ENCODE peak calls at places on chromosomes 16 and 17, in six cellular contexts. A is left lung; D is CD4-positive, alpha-beta T cell; P is stomach; T is CD4-positive, CD25-positive, alpha-beta regulatory T cell; X is adrenal gland. V is an unnamed sample.

GRCh38 chr17:49901460-49902331 is 53.8 kb upstream of the TAC4 start:
- DNase-seq in A (no peak), D (no peak), P (no peak), T (no peak), X (no peak), V (peak)

GRCh38 chr17:33674685-33675084 is 381.6 kb upstream of the ASIC2 start:
- DNase-seq in A (no peak), D (peak), P (peak), T (peak), X (peak), V (peak)

GRCh38 chr16:54340531-54340930 is 53.9 kb upstream of the IRX3 start:
- DNase-seq in A (no peak), D (no peak), P (no peak), T (no peak), X (no peak), V (no peak)

GRCh38 chr17:78484300-78485159 is 92.7 kb downstream of the DNAH17 start:
- DNase-seq in A (peak), D (peak), P (peak), T (peak), X (no peak), V (peak)

GRCh38 chr17:63714550-63715277 is 14.8 kb upstream of the LIMD2 start:
- DNase-seq in A (no peak), D (no peak), P (no peak), T (no peak), X (peak), V (no peak)

GRCh38 chr16:86424968-86425367 is 85.4 kb upstream of the FOXF1 start:
- DNase-seq in A (no peak), D (no peak), P (no peak), T (no peak), X (no peak), V (no peak)

GRCh38 chr16:56713794-56714193 is 16.1 kb upstream of the NUP93 start:
- DNase-seq in A (no peak), D (no peak), P (no peak), T (no peak), X (no peak), V (no peak)

GRCh38 chr17:81429353-81429774 is 34.1 kb downstream of the BAHCC1 start:
- DNase-seq in A (peak), D (no peak), P (peak), T (no peak), X (peak), V (peak)

GRCh38 chr16:67279296-67280089 is at the start of gene PLEKHG4:
- DNase-seq in A (peak), D (peak), P (peak), T (peak), X (peak), V (peak)

GRCh38 chr17:37833237-37833859 is 88.5 kb upstream of the HNF1B start:
- DNase-seq in A (no peak), D (no peak), P (no peak), T (no peak), X (peak), V (no peak)

GRCh38 chr16:50121721-50122445 is 31.2 kb upstream of the TENT4B start:
- DNase-seq in A (no peak), D (peak), P (no peak), T (no peak), X (no peak), V (no peak)

GRCh38 chr16:1047801-1048200 is 24.7 kb upstream of the SSTR5 start:
- DNase-seq in A (no peak), D (no peak), P (no peak), T (no peak), X (no peak), V (no peak)

GRCh38 chr16:12420661-12421209 is 383.0 kb downstream of the CPPED1 start:
- DNase-seq in A (no peak), D (no peak), P (no peak), T (no peak), X (no peak), V (no peak)

GRCh38 chr17:48893646-48894508 is 1.3 kb downstream of the ATP5MC1 start:
- DNase-seq in A (no peak), D (no peak), P (no peak), T (no peak), X (no peak), V (no peak)
- H3K27ac ChIP-seq in A (no peak), D (peak), P (peak), T (peak), X (no peak), V (no peak)

GRCh38 chr16:2086812-2087425 is 39.1 kb downstream of the TSC2 start:
- DNase-seq in A (no peak), D (no peak), P (no peak), T (no peak), X (no peak), V (no peak)
- H3K27ac ChIP-seq in A (no peak), D (no peak), P (no peak), T (no peak), X (no peak), V (no peak)

DNA sequence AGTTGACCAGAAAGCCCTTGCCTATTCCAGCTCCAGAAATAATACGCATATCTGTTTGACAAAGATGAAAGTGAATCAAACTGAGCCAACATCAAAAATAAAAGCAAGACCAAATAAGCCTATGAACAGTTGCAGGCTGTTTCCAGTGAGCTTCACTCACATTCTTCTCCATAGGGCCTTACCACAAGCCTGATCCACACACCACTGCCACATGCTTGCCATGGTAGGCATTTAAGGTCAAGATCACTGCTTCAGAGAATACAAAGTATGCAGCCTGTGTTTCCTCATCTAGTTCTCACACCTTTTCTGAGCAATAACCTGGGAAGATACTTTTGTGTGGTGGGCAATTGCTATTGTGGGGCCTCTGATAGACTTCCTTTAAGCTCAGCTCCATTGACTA is 1060.2 kb downstream of the CDH11 start:
- DNase-seq in A (no peak), D (no peak), P (no peak), T (no peak), X (no peak), V (no peak)
- H3K27ac ChIP-seq in A (no peak), D (no peak), P (no peak), T (no peak), X (no peak), V (no peak)

DNA sequence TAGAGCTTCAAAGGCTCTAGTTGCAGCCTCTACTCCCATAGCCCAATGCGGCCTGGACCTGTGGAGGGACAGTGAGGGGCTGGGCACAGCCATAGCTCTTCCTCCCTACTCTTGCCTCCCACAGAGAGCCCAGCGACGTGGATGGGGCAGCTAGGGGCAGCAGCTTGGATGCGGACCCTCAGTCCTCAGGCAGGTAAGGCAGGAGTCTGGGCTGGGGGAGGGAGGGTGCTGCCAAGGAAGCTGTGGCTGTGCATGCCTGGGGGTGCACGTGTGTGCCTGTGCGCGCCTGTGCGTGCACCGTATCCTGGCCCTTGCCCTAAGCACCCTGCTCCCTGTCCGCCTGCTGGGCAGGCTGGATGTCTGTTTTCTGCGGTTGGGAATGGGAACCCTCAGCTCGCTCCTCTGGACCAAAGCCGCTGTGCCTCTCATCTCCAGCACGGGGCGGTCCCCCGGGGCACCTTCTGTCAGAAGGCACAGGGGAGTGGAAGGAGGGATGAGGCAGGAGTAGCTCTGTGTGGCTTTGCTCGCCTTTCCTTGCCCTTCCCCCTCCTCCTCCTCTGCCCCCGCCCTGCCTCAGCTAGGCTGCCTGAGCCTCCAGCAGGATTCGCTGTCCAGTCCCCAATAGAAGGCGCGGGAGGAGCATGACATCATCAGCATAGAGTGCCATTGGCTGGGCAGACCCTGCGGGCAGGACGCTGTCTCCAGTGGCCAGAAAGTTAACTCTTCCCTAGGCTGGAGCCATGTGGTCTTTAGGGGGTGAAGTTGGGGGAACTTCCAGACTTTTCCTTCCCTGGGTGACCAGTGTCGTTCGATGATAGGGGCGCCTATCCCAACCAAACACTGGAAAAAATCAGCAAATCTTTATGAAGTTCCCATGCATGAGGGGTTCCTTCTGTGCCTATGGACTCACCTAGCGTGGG is 797 bp downstream of the PRCD start:
- DNase-seq in A (peak), D (no peak), P (peak), T (no peak), X (peak), V (peak)
- H3K27ac ChIP-seq in A (no peak), D (no peak), P (peak), T (no peak), X (no peak), V (peak)

DNA sequence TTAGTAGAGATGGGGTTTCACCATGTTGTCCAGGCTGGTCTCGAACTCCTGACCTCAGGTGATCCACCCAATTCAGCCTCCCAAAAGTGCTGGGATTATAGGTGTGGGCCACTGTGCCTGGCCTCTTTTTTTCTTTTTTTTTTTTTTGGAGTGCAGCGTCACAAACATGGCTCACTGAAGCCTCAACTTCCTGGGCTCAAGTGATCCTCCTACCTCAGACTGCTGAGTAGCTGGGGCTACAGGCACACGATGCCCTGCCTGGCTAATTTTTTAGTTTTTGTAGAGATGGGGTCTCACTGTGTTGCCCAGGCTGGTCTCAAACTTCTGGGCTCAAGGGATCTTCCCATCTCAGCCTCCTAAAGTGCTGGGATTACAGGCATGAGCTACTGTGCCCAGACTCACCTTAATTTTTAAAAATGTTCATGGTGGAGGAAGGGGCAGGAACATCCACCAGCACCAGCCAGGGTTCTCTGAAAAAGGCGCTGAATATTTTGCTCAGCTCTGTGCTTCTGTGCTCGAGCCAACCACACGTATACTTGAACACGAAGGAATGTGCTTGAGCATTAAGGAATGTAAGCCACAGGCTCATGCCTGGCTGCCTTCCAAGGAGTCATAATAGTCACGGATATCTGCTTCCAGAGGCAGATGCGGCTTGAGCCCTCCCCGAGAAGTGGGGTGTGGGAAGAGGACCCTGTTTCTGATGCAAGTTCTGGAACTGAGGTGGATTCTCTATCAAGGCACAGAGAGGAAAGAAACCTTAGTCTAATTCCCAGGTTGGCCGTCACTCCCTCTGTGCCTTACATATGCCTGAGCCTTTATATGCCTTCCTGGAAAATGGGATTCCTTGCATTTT is 65.5 kb upstream of the CREBBP start:
- DNase-seq in A (no peak), D (no peak), P (peak), T (no peak), X (peak), V (peak)
- H3K27ac ChIP-seq in A (peak), D (no peak), P (no peak), T (no peak), X (no peak), V (peak)

DNA sequence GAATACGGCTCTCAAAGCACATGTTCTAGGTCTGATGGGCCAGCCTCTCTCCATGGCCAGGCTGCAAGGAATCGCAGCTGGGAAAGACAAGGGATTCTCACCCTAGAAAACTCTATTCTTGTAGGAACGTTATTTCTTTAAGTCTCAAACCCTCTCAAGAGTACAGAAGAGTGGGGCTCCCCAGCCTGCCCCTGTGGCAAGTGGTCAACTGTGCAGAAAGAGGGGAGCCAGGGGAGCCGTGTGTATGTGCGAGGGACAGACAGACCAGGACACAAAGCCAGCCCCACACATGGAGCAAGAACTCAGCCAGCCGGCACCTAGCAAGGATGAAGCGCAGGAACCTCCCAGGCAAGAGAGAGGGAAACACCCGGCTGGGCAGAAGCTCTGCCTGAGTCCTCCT is 16.4 kb downstream of the KIFC3 start:
- DNase-seq in A (peak), D (no peak), P (no peak), T (no peak), X (no peak), V (no peak)
- H3K27ac ChIP-seq in A (no peak), D (no peak), P (no peak), T (no peak), X (no peak), V (no peak)

GRCh38 chr16:24850289-24850931 is 4.6 kb downstream of the SLC5A11 start:
- DNase-seq in A (no peak), D (no peak), P (no peak), T (no peak), X (peak), V (no peak)

GRCh38 chr16:24852281-24852721 is 6.5 kb downstream of the SLC5A11 start:
- DNase-seq in A (no peak), D (no peak), P (no peak), T (no peak), X (peak), V (no peak)

GRCh38 chr16:24853169-24853824 is 7.5 kb downstream of the SLC5A11 start:
- DNase-seq in A (no peak), D (no peak), P (no peak), T (no peak), X (peak), V (no peak)

GRCh38 chr16:24849641-24850040 is 3.9 kb downstream of the SLC5A11 start:
- DNase-seq in A (no peak), D (no peak), P (no peak), T (no peak), X (peak), V (no peak)

GRCh38 chr16:24851700-24852099 is 5.9 kb downstream of the SLC5A11 start:
- DNase-seq in A (no peak), D (no peak), P (no peak), T (no peak), X (peak), V (no peak)
- H3K27ac ChIP-seq in A (no peak), D (no peak), P (no peak), T (no peak), X (no peak), V (no peak)

GRCh38 chr17:8736362-8736761 is 8.3 kb downstream of the CCDC42 start:
- DNase-seq in A (no peak), D (no peak), P (no peak), T (no peak), X (no peak), V (no peak)
- H3K27ac ChIP-seq in A (no peak), D (no peak), P (no peak), T (no peak), X (no peak), V (no peak)

DNA sequence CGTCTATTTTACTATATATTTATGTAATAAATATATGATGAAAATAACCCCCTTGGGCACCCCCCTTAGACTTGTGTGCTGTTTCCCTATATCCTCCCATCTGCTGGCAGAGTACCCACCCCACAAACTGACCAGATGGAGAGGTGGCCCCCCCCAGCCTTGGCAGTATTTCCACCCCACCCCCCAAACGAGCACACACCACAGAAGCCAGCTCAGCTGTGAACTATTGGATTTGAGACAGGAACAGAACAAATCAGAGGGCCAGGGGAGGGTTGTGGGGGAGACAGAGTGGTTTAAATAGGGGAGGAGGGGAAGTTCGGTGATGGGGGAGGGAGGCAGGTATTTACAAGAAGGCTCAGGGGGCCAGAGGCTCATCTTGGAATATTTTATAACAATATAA is 7.8 kb downstream of the NR1D1 start:
- DNase-seq in A (no peak), D (no peak), P (no peak), T (no peak), X (no peak), V (no peak)
- H3K27ac ChIP-seq in A (peak), D (no peak), P (peak), T (peak), X (peak), V (no peak)

V was measured in lower lobe of right lung.